ENCODE peak calls at places on chromosomes 4 and X, in five cellular contexts. D, P, J, W and A are unnamed samples. For H3K4me1, the result is how much of the 10 kb centered on the place peaks cover.

GRCh38 chr4:109801895-109802319 is at the start of gene CFI:
- DNase-seq in D (no peak), P (peak), J (no peak), W (no peak), A (no peak)

GRCh38 chr4:149638073-149638472 is 177.6 kb downstream of the IQCM start:
- DNase-seq in D (no peak), P (no peak), J (no peak), W (no peak), A (no peak)

GRCh38 chr4:76570141-76570989 is 135.3 kb downstream of the SHROOM3 start:
- DNase-seq in D (no peak), P (peak), J (no peak), W (no peak), A (no peak)

GRCh38 chr4:38162240-38162784 is 202.1 kb downstream of the PTTG2 start:
- DNase-seq in D (no peak), P (peak), J (no peak), W (no peak), A (no peak)

GRCh38 chrX:151752847-151753246 is 18.3 kb downstream of the CNGA2 start:
- DNase-seq in D (no peak), P (no peak), J (no peak), W (no peak), A (no peak)

GRCh38 chr4:127632420-127633403 is at the start of gene INTU:
- DNase-seq in D (peak), P (peak), J (peak), W (no peak), A (no peak)

GRCh38 chr4:173281420-173282333 is 52.5 kb downstream of the HMGB2 start:
- DNase-seq in D (no peak), P (no peak), J (no peak), W (no peak), A (peak)

GRCh38 chrX:103845165-103845653 is 13.2 kb upstream of the RAB9B start:
- DNase-seq in D (peak), P (peak), J (no peak), W (peak), A (peak)

GRCh38 chr4:165331823-165332222 is 4.4 kb downstream of the MSMO1 start:
- DNase-seq in D (no peak), P (no peak), J (no peak), W (no peak), A (no peak)

GRCh38 chr4:14196141-14196540 is 568.6 kb upstream of the BOD1L1 start:
- DNase-seq in D (peak), P (peak), J (no peak), W (no peak), A (peak)

GRCh38 chr4:159606835-159607234 is 504.0 kb downstream of the RAPGEF2 start:
- DNase-seq in D (no peak), P (no peak), J (no peak), W (no peak), A (no peak)

GRCh38 chrX:54248309-54248708 is 65.3 kb upstream of the FAM120C start:
- DNase-seq in D (no peak), P (peak), J (no peak), W (no peak), A (no peak)

GRCh38 chr4:95556460-95556859 is 7.7 kb upstream of the UNC5C start:
- DNase-seq in D (no peak), P (no peak), J (no peak), W (no peak), A (no peak)

GRCh38 chr4:175273995-175274753 is 356.0 kb downstream of the ADAM29 start:
- DNase-seq in D (no peak), P (no peak), J (no peak), W (no peak), A (no peak)

GRCh38 chrX:103584606-103585005 is 709 bp upstream of the TCEAL4 start:
- DNase-seq in D (no peak), P (no peak), J (no peak), W (no peak), A (no peak)

GRCh38 chrX:97267916-97268680 is 384.4 kb downstream of the RPA4 start:
- DNase-seq in D (no peak), P (no peak), J (no peak), W (no peak), A (no peak)

GRCh38 chrX:52574416-52575275 is 57.8 kb upstream of the XAGE1B start:
- DNase-seq in D (no peak), P (peak), J (no peak), W (peak), A (peak)

GRCh38 chr4:185263419-185263818 is 54.0 kb downstream of the SNX25 start:
- DNase-seq in D (no peak), P (no peak), J (no peak), W (no peak), A (no peak)

GRCh38 chr4:154741877-154742851 is 1.6 kb upstream of the LRAT start:
- DNase-seq in D (no peak), P (no peak), J (no peak), W (no peak), A (no peak)

GRCh38 chr4:35793766-35794165 is 450.5 kb downstream of the ARAP2 start:
- DNase-seq in D (no peak), P (no peak), J (no peak), W (no peak), A (no peak)

GRCh38 chr4:136863756-136864155 is 668.5 kb downstream of the PCDH18 start:
- DNase-seq in D (no peak), P (no peak), J (no peak), W (no peak), A (peak)

GRCh38 chrX:65926095-65927019 is 113.5 kb downstream of the VSIG4 start:
- DNase-seq in D (no peak), P (peak), J (no peak), W (peak), A (peak)

GRCh38 chr4:169033660-169034059 is 23.6 kb upstream of the CBR4 start:
- DNase-seq in D (no peak), P (no peak), J (no peak), W (no peak), A (peak)

GRCh38 chr4:166432842-166433241 is 559.8 kb downstream of the TLL1 start:
- DNase-seq in D (no peak), P (no peak), J (no peak), W (no peak), A (no peak)

GRCh38 chrX:12701625-12702024 is 89.6 kb upstream of the PRPS2 start:
- DNase-seq in D (peak), P (peak), J (peak), W (peak), A (peak)

GRCh38 chr4:124499266-124499665 is 213.3 kb downstream of the ANKRD50 start:
- DNase-seq in D (no peak), P (no peak), J (no peak), W (no peak), A (no peak)

GRCh38 chr4:185718578-185719492 is 93.2 kb downstream of the SORBS2 start:
- DNase-seq in D (no peak), P (no peak), J (no peak), W (no peak), A (no peak)

GRCh38 chr4:20464381-20464780 is 212.7 kb downstream of the SLIT2 start:
- DNase-seq in D (no peak), P (no peak), J (no peak), W (no peak), A (no peak)

GRCh38 chr4:181569553-181569952 is 673.6 kb upstream of the TENM3 start:
- DNase-seq in D (no peak), P (no peak), J (no peak), W (no peak), A (no peak)

GRCh38 chrX:47351706-47352105 is 18.7 kb upstream of the ZNF157 start:
- DNase-seq in D (no peak), P (no peak), J (no peak), W (no peak), A (no peak)

GRCh38 chr4:173546776-173547175 is 16.7 kb upstream of the HAND2 start:
- DNase-seq in D (no peak), P (no peak), J (no peak), W (no peak), A (no peak)

GRCh38 chr4:107900508-107900907 is 30.8 kb upstream of the CYP2U1 start:
- DNase-seq in D (no peak), P (no peak), J (no peak), W (no peak), A (no peak)

GRCh38 chr4:107896651-107897050 is 34.7 kb upstream of the CYP2U1 start:
- DNase-seq in D (no peak), P (no peak), J (no peak), W (no peak), A (no peak)

GRCh38 chr4:107900067-107900466 is 31.3 kb upstream of the CYP2U1 start:
- DNase-seq in D (no peak), P (no peak), J (no peak), W (no peak), A (no peak)

GRCh38 chr4:107896158-107896645 is 35.1 kb upstream of the CYP2U1 start:
- DNase-seq in D (no peak), P (peak), J (no peak), W (no peak), A (no peak)

GRCh38 chr4:107897823-107898222 is 33.5 kb upstream of the CYP2U1 start:
- DNase-seq in D (no peak), P (no peak), J (no peak), W (no peak), A (no peak)
- H3K4me1 ChIP-seq in D (under half), P (under half), J (under half), W (under half), A (under half)

GRCh38 chr4:813900-814299 is 12.0 kb downstream of the CPLX1 start:
- DNase-seq in D (no peak), P (no peak), J (no peak), W (no peak), A (no peak)
- H3K4me1 ChIP-seq in D (under half), P (under half), J (under half), W (under half), A (under half)

DNA sequence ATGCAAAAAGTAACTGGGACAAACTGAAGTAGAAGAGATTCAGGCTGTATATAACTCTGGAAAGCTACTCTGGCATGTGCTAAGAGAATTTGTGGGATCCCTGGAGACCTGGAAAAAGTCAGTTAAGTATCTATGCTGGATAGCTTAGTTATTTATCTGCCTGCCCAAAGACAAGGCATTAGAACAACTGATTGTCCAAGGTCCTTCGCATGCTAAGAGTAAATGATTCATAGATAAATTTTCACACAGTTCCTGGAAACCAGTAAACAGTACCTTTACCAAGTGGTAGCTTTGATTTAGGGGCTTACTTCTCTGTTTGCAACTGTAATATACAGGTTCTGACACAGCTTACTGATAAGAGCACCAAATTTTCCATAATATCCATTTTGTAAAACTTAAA is 104.8 kb downstream of the ATP11C start:
- DNase-seq in D (no peak), P (no peak), J (no peak), W (no peak), A (no peak)
- H3K4me1 ChIP-seq in D (under half), P (under half), J (under half), W (under half), A (under half)

DNA sequence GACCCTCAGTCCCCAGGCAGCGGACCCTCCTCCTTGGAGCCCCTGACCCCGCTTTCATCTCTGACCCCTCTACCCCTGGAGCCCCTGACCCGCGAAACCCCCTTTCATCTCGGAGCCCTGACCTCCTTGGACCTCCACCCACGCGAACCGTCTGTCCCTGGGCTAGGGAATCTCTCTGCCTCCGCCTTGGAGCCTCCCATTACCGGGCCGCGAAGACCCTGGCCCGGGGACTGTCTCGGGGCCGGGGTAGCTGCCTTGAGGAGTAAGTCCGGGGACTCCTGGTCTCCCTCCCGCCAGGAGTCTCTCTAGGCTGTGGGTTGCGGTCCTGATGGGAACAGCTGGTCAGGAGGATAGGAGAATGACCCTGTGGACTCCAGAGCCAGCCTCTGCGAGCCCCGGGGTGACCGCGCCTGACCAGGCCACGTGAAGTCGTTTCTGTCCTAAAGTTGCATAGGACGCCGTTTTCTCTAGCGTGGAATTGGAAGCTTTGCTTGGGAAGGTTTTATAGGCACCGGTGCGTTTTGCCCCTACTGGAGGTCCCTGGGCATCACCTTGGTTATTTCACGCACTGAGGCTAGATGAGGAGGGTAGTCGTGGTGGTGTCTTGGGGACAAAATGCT is 824 bp downstream of the TBC1D14 start:
- DNase-seq in D (no peak), P (no peak), J (no peak), W (no peak), A (peak)
- H3K4me1 ChIP-seq in D (half or more), P (under half), J (under half), W (under half), A (under half)

GRCh38 chr4:2812985-2813384 is 20.1 kb downstream of the SH3BP2 start:
- DNase-seq in D (no peak), P (no peak), J (no peak), W (no peak), A (peak)
- H3K4me1 ChIP-seq in D (half or more), P (under half), J (under half), W (half or more), A (under half)